ENCODE peak calls at places on chromosomes 16 and 17, in four cellular contexts. H is coronary artery, Q is K562, M is colonic mucosa. P is an unnamed sample.

GRCh38 chr17:19260958-19261357 is 23.8 kb downstream of the EPN2 start:
- DNase-seq in H (no peak), Q (no peak), M (no peak), P (no peak)

GRCh38 chr16:6012716-6013115 is 915.1 kb upstream of the EEF2KMT start:
- DNase-seq in H (no peak), Q (no peak), M (no peak), P (no peak)

GRCh38 chr16:83933885-83934683 is 19.0 kb upstream of the OSGIN1 start:
- DNase-seq in H (no peak), Q (no peak), M (no peak), P (no peak)

GRCh38 chr16:49884033-49884707 is 28.3 kb upstream of the ZNF423 start:
- DNase-seq in H (no peak), Q (no peak), M (peak), P (no peak)

GRCh38 chr16:19393226-19394074 is 24.2 kb upstream of the TMC5 start:
- DNase-seq in H (no peak), Q (no peak), M (peak), P (no peak)

GRCh38 chr16:80231888-80232287 is 308.9 kb upstream of the DYNLRB2 start:
- DNase-seq in H (no peak), Q (no peak), M (no peak), P (no peak)

GRCh38 chr16:51440096-51440495 is 289.0 kb upstream of the SALL1 start:
- DNase-seq in H (no peak), Q (no peak), M (no peak), P (no peak)

GRCh38 chr16:24208710-24209109 is 47.4 kb upstream of the CACNG3 start:
- DNase-seq in H (no peak), Q (no peak), M (no peak), P (peak)

GRCh38 chr17:31394544-31394943 is 3.1 kb downstream of the RAB11FIP4 start:
- DNase-seq in H (peak), Q (peak), M (peak), P (no peak)

GRCh38 chr16:17147942-17148341 is 322.8 kb downstream of the XYLT1 start:
- DNase-seq in H (no peak), Q (no peak), M (no peak), P (no peak)

GRCh38 chr17:32396343-32396742 is 46.4 kb downstream of the ZNF207 start:
- DNase-seq in H (no peak), Q (no peak), M (peak), P (no peak)

GRCh38 chr17:13864551-13864950 is 204.8 kb upstream of the COX10 start:
- DNase-seq in H (no peak), Q (no peak), M (no peak), P (no peak)

GRCh38 chr16:3712830-3713476 is 4.4 kb downstream of the TRAP1 start:
- DNase-seq in H (no peak), Q (no peak), M (no peak), P (no peak)

GRCh38 chr16:3717235-3718018 is at the start of gene TRAP1:
- DNase-seq in H (peak), Q (peak), M (peak), P (peak)

GRCh38 chr16:3716831-3717234 is 491 bp downstream of the TRAP1 start:
- DNase-seq in H (peak), Q (no peak), M (peak), P (no peak)

GRCh38 chr16:3715430-3715829 is 1.9 kb downstream of the TRAP1 start:
- DNase-seq in H (no peak), Q (no peak), M (no peak), P (no peak)

GRCh38 chr16:3713587-3714242 is 3.6 kb downstream of the TRAP1 start:
- DNase-seq in H (no peak), Q (no peak), M (no peak), P (no peak)
- H3K27ac ChIP-seq in H (no peak), Q (peak), M (no peak), P (no peak)

GRCh38 chr16:11614587-11615175 is 28.0 kb upstream of the LITAF start:
- DNase-seq in H (no peak), Q (no peak), M (no peak), P (no peak)
- H3K27ac ChIP-seq in H (no peak), Q (no peak), M (no peak), P (no peak)

GRCh38 chr17:17874478-17874877 is 37.7 kb upstream of the SREBF1 start:
- DNase-seq in H (no peak), Q (no peak), M (no peak), P (no peak)
- H3K27ac ChIP-seq in H (peak), Q (no peak), M (no peak), P (peak)

DNA sequence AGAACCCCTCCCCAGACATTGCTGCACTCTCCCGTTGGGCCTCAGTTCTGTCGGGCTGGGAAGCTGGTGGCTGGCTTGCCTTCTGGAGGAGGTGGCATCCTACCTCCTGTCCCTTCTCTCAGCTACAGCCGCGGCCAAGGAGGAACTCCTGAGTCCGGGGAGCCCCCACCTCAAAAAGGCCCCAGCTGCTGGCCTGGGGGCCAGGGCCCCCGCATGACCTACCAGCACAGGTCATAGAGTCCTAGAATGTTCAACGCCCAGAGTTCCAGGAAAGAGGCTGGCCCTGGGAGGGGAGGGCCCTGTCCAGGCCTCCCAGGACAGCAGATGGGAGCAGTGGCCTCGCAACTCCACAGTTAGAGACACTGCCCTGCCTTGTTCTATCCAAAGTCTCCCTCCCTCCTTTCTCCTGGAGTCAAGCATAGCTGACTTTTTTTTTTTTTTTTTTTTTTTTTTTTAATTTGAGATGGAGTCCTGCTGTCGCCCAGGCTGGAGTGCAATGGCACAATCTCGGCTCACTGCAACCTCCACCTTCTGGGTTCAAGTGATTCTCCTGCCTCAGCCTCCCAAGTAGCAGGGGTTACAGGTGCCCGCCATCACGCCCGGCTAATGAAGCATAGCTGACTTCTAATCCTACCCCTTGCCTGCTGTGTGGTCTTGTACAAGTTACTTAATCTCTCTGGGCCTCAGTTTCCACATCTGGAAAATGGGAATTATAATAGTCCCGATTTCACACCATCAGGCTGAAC is 7.1 kb downstream of the CARHSP1 start:
- DNase-seq in H (no peak), Q (no peak), M (no peak), P (peak)
- H3K27ac ChIP-seq in H (no peak), Q (no peak), M (no peak), P (peak)

GRCh38 chr16:86968866-86969265 is 348.3 kb downstream of the C16orf95 start:
- DNase-seq in H (no peak), Q (peak), M (no peak), P (no peak)
- H3K27ac ChIP-seq in H (no peak), Q (no peak), M (no peak), P (no peak)

GRCh38 chr16:27366687-27367462 is 35.1 kb upstream of the IL21R start:
- DNase-seq in H (no peak), Q (peak), M (no peak), P (no peak)

GRCh38 chr16:27369806-27370205 is 32.2 kb upstream of the IL21R start:
- DNase-seq in H (no peak), Q (no peak), M (no peak), P (no peak)

GRCh38 chr16:27368358-27368722 is 33.6 kb upstream of the IL21R start:
- DNase-seq in H (no peak), Q (no peak), M (no peak), P (no peak)

GRCh38 chr16:27365142-27366089 is 36.6 kb upstream of the IL21R start:
- DNase-seq in H (no peak), Q (no peak), M (no peak), P (no peak)

GRCh38 chr16:27367463-27368357 is 34.3 kb upstream of the IL21R start:
- DNase-seq in H (peak), Q (peak), M (peak), P (peak)
- H3K27ac ChIP-seq in H (peak), Q (no peak), M (peak), P (no peak)

P was measured in dorsolateral prefrontal cortex.